ENCODE peak calls at places on chromosomes 4 and X, in four cellular contexts. H is GM13977, R is mucosa of descending colon, Y is coronary artery. A is an unnamed sample.

GRCh38 chr4:726235-726787 is 20.7 kb downstream of the PCGF3 start:
- DNase-seq in H (no peak), Y (no peak), R (no peak), A (no peak)

GRCh38 chr4:14100349-14100748 is 472.8 kb upstream of the BOD1L1 start:
- DNase-seq in Y (no peak), R (no peak), H (no peak), A (no peak)

GRCh38 chr4:22192302-22192645 is 243.7 kb upstream of the KCNIP4 start:
- DNase-seq in R (no peak), Y (no peak), H (no peak), A (no peak)

GRCh38 chr4:36651253-36651652 is 369.8 kb downstream of the DTHD1 start:
- DNase-seq in R (no peak), Y (no peak), H (peak), A (no peak)

GRCh38 chrX:79854469-79854868 is 160.1 kb upstream of the TBX22 start:
- DNase-seq in H (no peak), Y (no peak), R (no peak), A (no peak)

GRCh38 chrX:118679290-118679689 is 48.1 kb upstream of the IL13RA1 start:
- DNase-seq in R (no peak), H (no peak), Y (no peak), A (no peak)

GRCh38 chrX:47218920-47219815 is 687 bp downstream of the CDK16 start:
- DNase-seq in Y (no peak), H (peak), R (peak), A (peak)

GRCh38 chr4:142427456-142427855 is 418.6 kb downstream of the INPP4B start:
- DNase-seq in R (no peak), Y (no peak), H (no peak), A (no peak)

GRCh38 chrX:3518870-3519269 is 172.4 kb upstream of the MXRA5 start:
- DNase-seq in R (peak), Y (no peak), H (no peak), A (no peak)

GRCh38 chr4:99381588-99382175 is 29.1 kb upstream of the ADH1C start:
- DNase-seq in H (no peak), R (no peak), Y (no peak), A (no peak)

GRCh38 chrX:26586570-26586969 is 370.6 kb downstream of the MAGEB5 start:
- DNase-seq in R (no peak), H (no peak), Y (no peak), A (no peak)

GRCh38 chr4:3418029-3418762 is 23.6 kb upstream of the HGFAC start:
- DNase-seq in H (no peak), R (no peak), Y (no peak), A (no peak)

GRCh38 chrX:149630681-149631292 is 805 bp downstream of the TMEM185A start:
- DNase-seq in H (no peak), R (peak), Y (no peak), A (no peak)

GRCh38 chr4:5192271-5192670 is 141.0 kb downstream of the STK32B start:
- DNase-seq in H (no peak), Y (no peak), R (no peak), A (no peak)

GRCh38 chr4:151340751-151341385 is 15.5 kb upstream of the SH3D19 start:
- DNase-seq in H (no peak), R (peak), Y (no peak), A (no peak)

GRCh38 chrX:73577368-73577767 is 14.4 kb downstream of the CHIC1 start:
- DNase-seq in H (no peak), Y (no peak), R (peak), A (no peak)

GRCh38 chr4:35793045-35793722 is 451.1 kb downstream of the ARAP2 start:
- DNase-seq in Y (no peak), H (no peak), R (no peak), A (no peak)

GRCh38 chr4:163866728-163867313 is 372.3 kb downstream of the TMA16 start:
- DNase-seq in R (no peak), Y (no peak), H (no peak), A (no peak)

GRCh38 chrX:134631404-134632346 is 26.6 kb downstream of the PLAC1 start:
- DNase-seq in R (no peak), H (no peak), Y (no peak), A (no peak)

GRCh38 chr4:3229964-3230363 is 19.0 kb upstream of the MSANTD1 start:
- DNase-seq in H (no peak), R (no peak), Y (no peak), A (no peak)

GRCh38 chr4:16001484-16001858 is 38.5 kb upstream of the FGFBP2 start:
- DNase-seq in H (peak), R (peak), Y (no peak), A (no peak)

GRCh38 chr4:64777286-64777685 is 368.0 kb upstream of the TECRL start:
- DNase-seq in H (no peak), Y (no peak), R (no peak), A (no peak)

GRCh38 chr4:55498051-55498450 is 48.7 kb downstream of the CLOCK start:
- DNase-seq in Y (no peak), H (no peak), R (no peak), A (no peak)

GRCh38 chrX:19121898-19122640 is at the start of gene ADGRG2:
- DNase-seq in R (peak), H (peak), Y (no peak), A (no peak)
- TF ChIP-seq CTCF in R (no peak), H (no peak), Y (no peak), A (no peak)

GRCh38 chr4:72951147-72951546 is 118.4 kb downstream of the COX18 start:
- DNase-seq in Y (no peak), H (no peak), R (no peak), A (no peak)
- TF ChIP-seq CTCF in Y (no peak), H (no peak), R (no peak), A (peak)

GRCh38 chr4:89257376-89257775 is 50.2 kb downstream of the GPRIN3 start:
- DNase-seq in Y (no peak), H (no peak), R (no peak), A (no peak)
- TF ChIP-seq CTCF in Y (no peak), H (no peak), R (no peak), A (no peak)

GRCh38 chrX:100424012-100424411 is 13.9 kb upstream of the PCDH19 start:
- DNase-seq in H (no peak), Y (no peak), R (peak), A (no peak)
- TF ChIP-seq CTCF in H (no peak), Y (no peak), R (no peak), A (peak)

GRCh38 chr4:83738895-83739294 is 203.0 kb downstream of the GPAT3 start:
- DNase-seq in R (no peak), Y (no peak), H (no peak), A (no peak)
- TF ChIP-seq CTCF in R (no peak), Y (no peak), H (no peak), A (no peak)

GRCh38 chr4:173857828-173858227 is 327.8 kb upstream of the HAND2 start:
- DNase-seq in R (no peak), Y (no peak), H (no peak), A (no peak)
- TF ChIP-seq CTCF in R (no peak), Y (no peak), H (no peak), A (no peak)

GRCh38 chr4:147864591-147864990 is 132.7 kb downstream of the ARHGAP10 start:
- DNase-seq in R (no peak), Y (no peak), H (no peak), A (no peak)

GRCh38 chr4:147860960-147861359 is 129.1 kb downstream of the ARHGAP10 start:
- DNase-seq in H (no peak), R (no peak), Y (peak), A (no peak)

GRCh38 chr4:147863808-147864472 is 132.1 kb downstream of the ARHGAP10 start:
- DNase-seq in Y (no peak), R (no peak), H (no peak), A (no peak)

GRCh38 chr4:147862043-147862692 is 130.3 kb downstream of the ARHGAP10 start:
- DNase-seq in H (no peak), R (no peak), Y (no peak), A (no peak)

GRCh38 chr4:147863111-147863747 is 131.3 kb downstream of the ARHGAP10 start:
- DNase-seq in H (no peak), Y (no peak), R (no peak), A (no peak)
- TF ChIP-seq CTCF in H (peak), Y (no peak), R (no peak), A (peak)

GRCh38 chr4:139655116-139655515 is 10.5 kb upstream of the MGST2 start:
- DNase-seq in Y (no peak), R (no peak), H (no peak), A (no peak)
- TF ChIP-seq CTCF in Y (peak), R (no peak), H (peak), A (peak)